ENCODE peak calls at places on chromosomes 2 and 18, in nine cellular contexts. Y is uterus; D is activated CD4-positive, alpha-beta T cell treated with anti-CD3 and anti-CD28 coated beads, Interleukin-2, amount 50 U/mL, for 4 hours; S is Peyer's patch; E is left lobe of liver; M is AG08395; Q is iris pigment epithelial cell; G is T-helper 9 cell; F is stimulated activated naive CD8-positive, alpha-beta T cell treated with anti-CD3 and anti-CD28 coated beads, Interleukin-15, Interleukin-2, amounts not matched to agents 100 U/mL and 50 U/mL, for 24 hours. X is an unnamed sample.

GRCh38 chr2:1893856-1894255 is 149.5 kb upstream of the PXDN start:
- DNase-seq in Y (no peak), D (no peak), S (no peak), E (no peak), M (no peak), Q (no peak), G (no peak), F (no peak), X (peak; percentile 17)

GRCh38 chr2:230886641-230887040 is 21.9 kb downstream of the ITM2C start:
- DNase-seq in Y (no peak), D (no peak), S (no peak), E (no peak), M (no peak), Q (no peak), G (no peak), F (no peak), X (no peak)

GRCh38 chr18:8744656-8745055 is 39.3 kb downstream of the MTCL1 start:
- DNase-seq in Y (no peak), D (no peak), S (no peak), E (no peak), M (no peak), Q (no peak), G (peak; percentile 20), F (peak; percentile 12), X (no peak)

GRCh38 chr2:109526442-109526970 is 87.3 kb downstream of the SEPTIN10 start:
- DNase-seq in Y (no peak), D (no peak), S (no peak), E (no peak), M (no peak), Q (no peak), G (no peak), F (no peak), X (no peak)

GRCh38 chr2:97936199-97936598 is 59.5 kb downstream of the TMEM131 start:
- DNase-seq in Y (no peak), D (no peak), S (peak; percentile 68), E (no peak), M (no peak), Q (peak; percentile 14), G (no peak), F (no peak), X (no peak)

GRCh38 chr2:236676131-236676873 is 106.7 kb downstream of the ACKR3 start:
- DNase-seq in Y (no peak), D (no peak), S (no peak), E (no peak), M (no peak), Q (no peak), G (no peak), F (no peak), X (peak; percentile 1)

GRCh38 chr2:72824224-72824842 is 1.5 kb downstream of the EXOC6B start:
- DNase-seq in Y (no peak), D (no peak), S (no peak), E (no peak), M (peak; percentile 61), Q (peak; percentile 78), G (no peak), F (no peak), X (no peak)

GRCh38 chr2:183040604-183041003 is 2.3 kb upstream of the NCKAP1 start:
- DNase-seq in Y (no peak), D (no peak), S (no peak), E (no peak), M (no peak), Q (no peak), G (no peak), F (no peak), X (no peak)

GRCh38 chr2:17355608-17356329 is 162.5 kb downstream of the RAD51AP2 start:
- DNase-seq in Y (no peak), D (no peak), S (no peak), E (no peak), M (no peak), Q (no peak), G (no peak), F (no peak), X (no peak)

GRCh38 chr18:9952633-9953416 is 39.0 kb downstream of the VAPA start:
- DNase-seq in Y (no peak), D (no peak), S (no peak), E (no peak), M (peak; percentile 41), Q (peak; percentile 62), G (no peak), F (no peak), X (no peak)

GRCh38 chr18:68519341-68519740 is 195.6 kb downstream of the TMX3 start:
- DNase-seq in Y (no peak), D (no peak), S (no peak), E (no peak), M (no peak), Q (no peak), G (no peak), F (no peak), X (no peak)

GRCh38 chr2:238720232-238720672 is 127.6 kb upstream of the TWIST2 start:
- DNase-seq in Y (no peak), D (peak; percentile 19), S (no peak), E (no peak), M (peak; percentile 54), Q (peak; percentile 37), G (peak; percentile 14), F (peak; percentile 69), X (no peak)

GRCh38 chr2:58767833-58768726 is 527.0 kb upstream of the FANCL start:
- DNase-seq in Y (no peak), D (no peak), S (no peak), E (no peak), M (no peak), Q (no peak), G (no peak), F (no peak), X (no peak)

GRCh38 chr2:12120281-12121150 is 374.1 kb downstream of the LPIN1 start:
- DNase-seq in Y (no peak), D (no peak), S (no peak), E (no peak), M (peak; percentile 53), Q (peak; percentile 49), G (no peak), F (no peak), X (no peak)

GRCh38 chr2:229083606-229084349 is 187.3 kb downstream of the PID1 start:
- DNase-seq in Y (no peak), D (no peak), S (no peak), E (no peak), M (no peak), Q (no peak), G (no peak), F (no peak), X (no peak)

GRCh38 chr2:20673686-20674308 is 6.9 kb downstream of the GDF7 start:
- DNase-seq in Y (no peak), D (no peak), S (no peak), E (no peak), M (no peak), Q (no peak), G (no peak), F (no peak), X (no peak)

GRCh38 chr18:41553716-41554115 is 401.3 kb upstream of the PIK3C3 start:
- DNase-seq in Y (no peak), D (no peak), S (no peak), E (no peak), M (no peak), Q (no peak), G (no peak), F (no peak), X (no peak)

GRCh38 chr2:136359121-136359965 is 241.4 kb upstream of the CXCR4 start:
- DNase-seq in Y (no peak), D (no peak), S (no peak), E (no peak), M (no peak), Q (no peak), G (no peak), F (no peak), X (no peak)

GRCh38 chr2:96867756-96868554 is 1.9 kb downstream of the SEMA4C start:
- DNase-seq in Y (no peak), D (no peak), S (no peak), E (peak; percentile 47), M (no peak), Q (peak; percentile 47), G (peak; percentile 28), F (no peak), X (no peak)

GRCh38 chr2:48587560-48587959 is 30.1 kb upstream of the GTF2A1L start:
- DNase-seq in Y (no peak), D (no peak), S (no peak), E (no peak), M (no peak), Q (no peak), G (no peak), F (no peak), X (no peak)

GRCh38 chr2:19868705-19869550 is 32.9 kb downstream of the TTC32 start:
- DNase-seq in Y (peak; percentile 57), D (peak; percentile 58), S (peak; percentile 80), E (no peak), M (peak; percentile 57), Q (peak; percentile 21), G (peak; percentile 43), F (peak; percentile 64), X (peak; percentile 45)

GRCh38 chr18:23752796-23753195 is 63.5 kb downstream of the LAMA3 start:
- DNase-seq in Y (no peak), D (no peak), S (no peak), E (no peak), M (peak; percentile 35), Q (peak; percentile 11), G (no peak), F (no peak), X (no peak)

GRCh38 chr18:78448106-78448505 is 531.5 kb upstream of the SALL3 start:
- DNase-seq in Y (no peak), D (no peak), S (no peak), E (no peak), M (no peak), Q (no peak), G (no peak), F (no peak), X (no peak)

GRCh38 chr18:9542924-9543323 is 67.6 kb downstream of the RALBP1 start:
- DNase-seq in Y (no peak), D (no peak), S (no peak), E (no peak), M (no peak), Q (no peak), G (no peak), F (no peak), X (no peak)

GRCh38 chr2:74576830-74577229 is 22.3 kb downstream of the DOK1 start:
- DNase-seq in Y (no peak), D (no peak), S (no peak), E (no peak), M (peak; percentile 92), Q (peak; percentile 77), G (no peak), F (no peak), X (no peak)

GRCh38 chr2:73925033-73925704 is 1.5 kb upstream of the DGUOK start:
- DNase-seq in Y (no peak), D (no peak), S (no peak), E (no peak), M (no peak), Q (no peak), G (no peak), F (no peak), X (no peak)

GRCh38 chr2:160425394-160425793 is 68.2 kb downstream of the RBMS1 start:
- DNase-seq in Y (no peak), D (no peak), S (no peak), E (no peak), M (no peak), Q (peak; percentile 69), G (no peak), F (no peak), X (no peak)

GRCh38 chr2:32061973-32062861 is 1.1 kb upstream of the SPAST start:
- DNase-seq in Y (peak; percentile 51), D (no peak), S (peak; percentile 49), E (peak; percentile 53), M (peak; percentile 12), Q (peak; percentile 28), G (no peak), F (peak; percentile 20), X (no peak)

GRCh38 chr18:74412106-74412880 is 44.8 kb downstream of the DIPK1C start:
- DNase-seq in Y (no peak), D (no peak), S (no peak), E (no peak), M (no peak), Q (no peak), G (no peak), F (no peak), X (no peak)

GRCh38 chr2:230714122-230714453 is 1.4 kb downstream of the CAB39 start:
- DNase-seq in Y (no peak), D (peak; percentile 22), S (no peak), E (no peak), M (peak; percentile 82), Q (peak; percentile 89), G (peak; percentile 8), F (peak; percentile 40), X (no peak)

GRCh38 chr18:35753306-35753910 is 171.9 kb downstream of the GALNT1 start:
- DNase-seq in Y (no peak), D (no peak), S (no peak), E (no peak), M (no peak), Q (peak; percentile 32), G (no peak), F (no peak), X (no peak)

X was measured in mesothelial cell of epicardium.